ENCODE peak calls at places on chromosomes 3 and 15, in eight cellular contexts. One of them, this sample, is unnamed.

GRCh38 chr3:21795152-21795837 is 44.3 kb upstream of the ZNF385D start:
- DNase-seq in NCI-H1436: peak
- DNase-seq in RWPE1: no peak
- DNase-seq in ovary: no peak
- DNase-seq in NCI-H1092: no peak
- DNase-seq in B cell: no peak
- DNase-seq in immature natural killer cell: no peak
- DNase-seq in stimulated activated CD4-positive, alpha-beta T cell treated with anti-CD3 and anti-CD28 coated beads, Interleukin-1b, Interleukin-23, amount 100 ng/mL, for 1 hour: no peak
- DNase-seq in this sample: no peak

GRCh38 chr3:47985376-47985775 is 30.8 kb downstream of the MAP4 start:
- DNase-seq in stimulated activated CD4-positive, alpha-beta T cell treated with anti-CD3 and anti-CD28 coated beads, Interleukin-1b, Interleukin-23, amount 100 ng/mL, for 1 hour: no peak
- DNase-seq in NCI-H1092: no peak
- DNase-seq in ovary: no peak
- DNase-seq in immature natural killer cell: no peak
- DNase-seq in B cell: no peak
- DNase-seq in NCI-H1436: no peak
- DNase-seq in RWPE1: no peak
- DNase-seq in this sample: no peak

GRCh38 chr15:81155375-81156218 is 21.5 kb downstream of the CFAP161 start:
- DNase-seq in ovary: peak
- DNase-seq in stimulated activated CD4-positive, alpha-beta T cell treated with anti-CD3 and anti-CD28 coated beads, Interleukin-1b, Interleukin-23, amount 100 ng/mL, for 1 hour: no peak
- DNase-seq in B cell: no peak
- DNase-seq in immature natural killer cell: peak
- DNase-seq in NCI-H1436: no peak
- DNase-seq in RWPE1: peak
- DNase-seq in NCI-H1092: no peak
- DNase-seq in this sample: no peak

GRCh38 chr3:136842294-136842693 is 19.7 kb upstream of the NCK1 start:
- DNase-seq in NCI-H1436: no peak
- DNase-seq in stimulated activated CD4-positive, alpha-beta T cell treated with anti-CD3 and anti-CD28 coated beads, Interleukin-1b, Interleukin-23, amount 100 ng/mL, for 1 hour: no peak
- DNase-seq in B cell: no peak
- DNase-seq in ovary: no peak
- DNase-seq in NCI-H1092: no peak
- DNase-seq in immature natural killer cell: no peak
- DNase-seq in RWPE1: no peak
- DNase-seq in this sample: no peak

GRCh38 chr15:70669966-70670658 is 93.2 kb downstream of the UACA start:
- DNase-seq in stimulated activated CD4-positive, alpha-beta T cell treated with anti-CD3 and anti-CD28 coated beads, Interleukin-1b, Interleukin-23, amount 100 ng/mL, for 1 hour: no peak
- DNase-seq in NCI-H1092: no peak
- DNase-seq in RWPE1: no peak
- DNase-seq in immature natural killer cell: no peak
- DNase-seq in B cell: no peak
- DNase-seq in ovary: no peak
- DNase-seq in NCI-H1436: no peak
- DNase-seq in this sample: no peak

GRCh38 chr15:74032046-74032445 is 37.5 kb downstream of the PML start:
- DNase-seq in immature natural killer cell: no peak
- DNase-seq in ovary: no peak
- DNase-seq in stimulated activated CD4-positive, alpha-beta T cell treated with anti-CD3 and anti-CD28 coated beads, Interleukin-1b, Interleukin-23, amount 100 ng/mL, for 1 hour: no peak
- DNase-seq in NCI-H1436: no peak
- DNase-seq in B cell: no peak
- DNase-seq in RWPE1: no peak
- DNase-seq in NCI-H1092: no peak
- DNase-seq in this sample: no peak

GRCh38 chr15:70518201-70519003 is 245.0 kb downstream of the UACA start:
- DNase-seq in B cell: peak
- DNase-seq in stimulated activated CD4-positive, alpha-beta T cell treated with anti-CD3 and anti-CD28 coated beads, Interleukin-1b, Interleukin-23, amount 100 ng/mL, for 1 hour: no peak
- DNase-seq in immature natural killer cell: no peak
- DNase-seq in NCI-H1436: no peak
- DNase-seq in NCI-H1092: no peak
- DNase-seq in RWPE1: no peak
- DNase-seq in ovary: no peak
- DNase-seq in this sample: no peak

GRCh38 chr3:37474936-37475335 is 300.6 kb upstream of the LRRFIP2 start:
- DNase-seq in RWPE1: no peak
- DNase-seq in NCI-H1092: no peak
- DNase-seq in NCI-H1436: no peak
- DNase-seq in ovary: peak
- DNase-seq in stimulated activated CD4-positive, alpha-beta T cell treated with anti-CD3 and anti-CD28 coated beads, Interleukin-1b, Interleukin-23, amount 100 ng/mL, for 1 hour: no peak
- DNase-seq in immature natural killer cell: no peak
- DNase-seq in B cell: no peak
- DNase-seq in this sample: no peak

GRCh38 chr15:88178631-88179030 is 77.9 kb downstream of the NTRK3 start:
- DNase-seq in NCI-H1092: no peak
- DNase-seq in RWPE1: no peak
- DNase-seq in ovary: no peak
- DNase-seq in NCI-H1436: no peak
- DNase-seq in stimulated activated CD4-positive, alpha-beta T cell treated with anti-CD3 and anti-CD28 coated beads, Interleukin-1b, Interleukin-23, amount 100 ng/mL, for 1 hour: no peak
- DNase-seq in B cell: peak
- DNase-seq in immature natural killer cell: no peak
- DNase-seq in this sample: no peak

GRCh38 chr3:167996514-167996913 is 99.2 kb downstream of the GOLIM4 start:
- DNase-seq in NCI-H1092: no peak
- DNase-seq in immature natural killer cell: no peak
- DNase-seq in stimulated activated CD4-positive, alpha-beta T cell treated with anti-CD3 and anti-CD28 coated beads, Interleukin-1b, Interleukin-23, amount 100 ng/mL, for 1 hour: no peak
- DNase-seq in B cell: no peak
- DNase-seq in NCI-H1436: no peak
- DNase-seq in ovary: no peak
- DNase-seq in RWPE1: no peak
- DNase-seq in this sample: no peak

GRCh38 chr3:171183042-171183441 is 156.5 kb upstream of the SLC2A2 start:
- DNase-seq in ovary: no peak
- DNase-seq in immature natural killer cell: no peak
- DNase-seq in RWPE1: no peak
- DNase-seq in B cell: no peak
- DNase-seq in stimulated activated CD4-positive, alpha-beta T cell treated with anti-CD3 and anti-CD28 coated beads, Interleukin-1b, Interleukin-23, amount 100 ng/mL, for 1 hour: no peak
- DNase-seq in NCI-H1436: no peak
- DNase-seq in NCI-H1092: no peak
- DNase-seq in this sample: no peak

GRCh38 chr15:88709960-88710715 is 71.3 kb downstream of the ISG20 start:
- DNase-seq in stimulated activated CD4-positive, alpha-beta T cell treated with anti-CD3 and anti-CD28 coated beads, Interleukin-1b, Interleukin-23, amount 100 ng/mL, for 1 hour: no peak
- DNase-seq in NCI-H1436: no peak
- DNase-seq in NCI-H1092: no peak
- DNase-seq in immature natural killer cell: no peak
- DNase-seq in B cell: no peak
- DNase-seq in RWPE1: no peak
- DNase-seq in ovary: no peak
- DNase-seq in this sample: no peak

GRCh38 chr15:47184003-47184404 is 533.3 kb upstream of the SEMA6D start:
- DNase-seq in B cell: no peak
- DNase-seq in immature natural killer cell: no peak
- DNase-seq in ovary: no peak
- DNase-seq in stimulated activated CD4-positive, alpha-beta T cell treated with anti-CD3 and anti-CD28 coated beads, Interleukin-1b, Interleukin-23, amount 100 ng/mL, for 1 hour: no peak
- DNase-seq in NCI-H1436: peak
- DNase-seq in RWPE1: no peak
- DNase-seq in NCI-H1092: peak
- DNase-seq in this sample: no peak

GRCh38 chr3:48372862-48373435 is 930 bp downstream of the FBXW12 start:
- DNase-seq in stimulated activated CD4-positive, alpha-beta T cell treated with anti-CD3 and anti-CD28 coated beads, Interleukin-1b, Interleukin-23, amount 100 ng/mL, for 1 hour: no peak
- DNase-seq in RWPE1: no peak
- DNase-seq in NCI-H1436: no peak
- DNase-seq in ovary: no peak
- DNase-seq in NCI-H1092: no peak
- DNase-seq in B cell: no peak
- DNase-seq in immature natural killer cell: no peak
- DNase-seq in this sample: no peak

GRCh38 chr15:20356444-20357138 is 185.0 kb downstream of the GOLGA6L6 start:
- DNase-seq in immature natural killer cell: peak
- DNase-seq in NCI-H1436: no peak
- DNase-seq in NCI-H1092: no peak
- DNase-seq in ovary: peak
- DNase-seq in stimulated activated CD4-positive, alpha-beta T cell treated with anti-CD3 and anti-CD28 coated beads, Interleukin-1b, Interleukin-23, amount 100 ng/mL, for 1 hour: no peak
- DNase-seq in RWPE1: peak
- DNase-seq in B cell: peak
- DNase-seq in this sample: no peak

GRCh38 chr15:85607141-85607806 is 187.5 kb downstream of the KLHL25 start:
- DNase-seq in B cell: no peak
- DNase-seq in NCI-H1092: no peak
- DNase-seq in ovary: no peak
- DNase-seq in NCI-H1436: no peak
- DNase-seq in RWPE1: no peak
- DNase-seq in stimulated activated CD4-positive, alpha-beta T cell treated with anti-CD3 and anti-CD28 coated beads, Interleukin-1b, Interleukin-23, amount 100 ng/mL, for 1 hour: no peak
- DNase-seq in immature natural killer cell: no peak
- DNase-seq in this sample: no peak

GRCh38 chr15:74798388-74799254 is 14.0 kb upstream of the LMAN1L start:
- DNase-seq in NCI-H1436: no peak
- DNase-seq in B cell: no peak
- DNase-seq in ovary: no peak
- DNase-seq in stimulated activated CD4-positive, alpha-beta T cell treated with anti-CD3 and anti-CD28 coated beads, Interleukin-1b, Interleukin-23, amount 100 ng/mL, for 1 hour: no peak
- DNase-seq in NCI-H1092: no peak
- DNase-seq in immature natural killer cell: no peak
- DNase-seq in RWPE1: no peak
- DNase-seq in this sample: no peak

GRCh38 chr15:80695911-80696651 is 971 bp downstream of the ABHD17C start:
- DNase-seq in stimulated activated CD4-positive, alpha-beta T cell treated with anti-CD3 and anti-CD28 coated beads, Interleukin-1b, Interleukin-23, amount 100 ng/mL, for 1 hour: no peak
- DNase-seq in RWPE1: peak
- DNase-seq in immature natural killer cell: peak
- DNase-seq in NCI-H1092: no peak
- DNase-seq in NCI-H1436: no peak
- DNase-seq in B cell: no peak
- DNase-seq in ovary: peak
- DNase-seq in this sample: no peak

GRCh38 chr15:31361764-31362120 is 35.1 kb downstream of the KLF13 start:
- DNase-seq in RWPE1: no peak
- DNase-seq in immature natural killer cell: no peak
- DNase-seq in ovary: no peak
- DNase-seq in NCI-H1436: no peak
- DNase-seq in B cell: no peak
- DNase-seq in stimulated activated CD4-positive, alpha-beta T cell treated with anti-CD3 and anti-CD28 coated beads, Interleukin-1b, Interleukin-23, amount 100 ng/mL, for 1 hour: no peak
- DNase-seq in NCI-H1092: no peak
- DNase-seq in this sample: no peak

GRCh38 chr15:84773716-84774115 is 25.3 kb downstream of the ZNF592 start:
- DNase-seq in RWPE1: no peak
- DNase-seq in NCI-H1092: no peak
- DNase-seq in immature natural killer cell: no peak
- DNase-seq in ovary: no peak
- DNase-seq in B cell: no peak
- DNase-seq in NCI-H1436: no peak
- DNase-seq in stimulated activated CD4-positive, alpha-beta T cell treated with anti-CD3 and anti-CD28 coated beads, Interleukin-1b, Interleukin-23, amount 100 ng/mL, for 1 hour: no peak
- DNase-seq in this sample: no peak

GRCh38 chr3:129577925-129578742 is 28.3 kb downstream of the PLXND1 start:
- DNase-seq in NCI-H1092: no peak
- DNase-seq in ovary: no peak
- DNase-seq in RWPE1: no peak
- DNase-seq in immature natural killer cell: peak
- DNase-seq in NCI-H1436: no peak
- DNase-seq in stimulated activated CD4-positive, alpha-beta T cell treated with anti-CD3 and anti-CD28 coated beads, Interleukin-1b, Interleukin-23, amount 100 ng/mL, for 1 hour: no peak
- DNase-seq in B cell: peak
- DNase-seq in this sample: no peak

GRCh38 chr15:51494411-51495314 is 127.9 kb downstream of the DMXL2 start:
- DNase-seq in stimulated activated CD4-positive, alpha-beta T cell treated with anti-CD3 and anti-CD28 coated beads, Interleukin-1b, Interleukin-23, amount 100 ng/mL, for 1 hour: no peak
- DNase-seq in NCI-H1436: no peak
- DNase-seq in B cell: no peak
- DNase-seq in NCI-H1092: no peak
- DNase-seq in immature natural killer cell: no peak
- DNase-seq in ovary: no peak
- DNase-seq in RWPE1: no peak
- DNase-seq in this sample: no peak

GRCh38 chr15:28098360-28098765 is 752 bp downstream of the OCA2 start:
- DNase-seq in ovary: no peak
- DNase-seq in immature natural killer cell: peak
- DNase-seq in NCI-H1436: no peak
- DNase-seq in NCI-H1092: no peak
- DNase-seq in stimulated activated CD4-positive, alpha-beta T cell treated with anti-CD3 and anti-CD28 coated beads, Interleukin-1b, Interleukin-23, amount 100 ng/mL, for 1 hour: no peak
- DNase-seq in RWPE1: no peak
- DNase-seq in B cell: no peak
- DNase-seq in this sample: no peak

GRCh38 chr15:73572296-73572695 is 60.9 kb downstream of the NPTN start:
- DNase-seq in NCI-H1092: no peak
- DNase-seq in ovary: no peak
- DNase-seq in B cell: no peak
- DNase-seq in immature natural killer cell: no peak
- DNase-seq in stimulated activated CD4-positive, alpha-beta T cell treated with anti-CD3 and anti-CD28 coated beads, Interleukin-1b, Interleukin-23, amount 100 ng/mL, for 1 hour: no peak
- DNase-seq in RWPE1: no peak
- DNase-seq in NCI-H1436: no peak
- DNase-seq in this sample: no peak

GRCh38 chr3:188583476-188584161 is 429.7 kb downstream of the LPP start:
- DNase-seq in immature natural killer cell: no peak
- DNase-seq in NCI-H1436: no peak
- DNase-seq in B cell: no peak
- DNase-seq in RWPE1: no peak
- DNase-seq in NCI-H1092: no peak
- DNase-seq in stimulated activated CD4-positive, alpha-beta T cell treated with anti-CD3 and anti-CD28 coated beads, Interleukin-1b, Interleukin-23, amount 100 ng/mL, for 1 hour: no peak
- DNase-seq in ovary: no peak
- DNase-seq in this sample: no peak

GRCh38 chr3:113233497-113233896 is 22.1 kb downstream of the BOC start:
- DNase-seq in RWPE1: no peak
- DNase-seq in stimulated activated CD4-positive, alpha-beta T cell treated with anti-CD3 and anti-CD28 coated beads, Interleukin-1b, Interleukin-23, amount 100 ng/mL, for 1 hour: no peak
- DNase-seq in immature natural killer cell: no peak
- DNase-seq in NCI-H1092: no peak
- DNase-seq in ovary: no peak
- DNase-seq in B cell: no peak
- DNase-seq in NCI-H1436: no peak
- DNase-seq in this sample: no peak

GRCh38 chr15:90823455-90823974 is 44.9 kb upstream of the FURIN start:
- DNase-seq in B cell: no peak
- DNase-seq in RWPE1: no peak
- DNase-seq in NCI-H1092: no peak
- DNase-seq in stimulated activated CD4-positive, alpha-beta T cell treated with anti-CD3 and anti-CD28 coated beads, Interleukin-1b, Interleukin-23, amount 100 ng/mL, for 1 hour: no peak
- DNase-seq in immature natural killer cell: no peak
- DNase-seq in ovary: no peak
- DNase-seq in NCI-H1436: no peak
- DNase-seq in this sample: no peak

GRCh38 chr3:195079636-195080035 is 191.3 kb downstream of the XXYLT1 start:
- DNase-seq in RWPE1: no peak
- DNase-seq in stimulated activated CD4-positive, alpha-beta T cell treated with anti-CD3 and anti-CD28 coated beads, Interleukin-1b, Interleukin-23, amount 100 ng/mL, for 1 hour: no peak
- DNase-seq in ovary: no peak
- DNase-seq in NCI-H1436: no peak
- DNase-seq in immature natural killer cell: no peak
- DNase-seq in B cell: no peak
- DNase-seq in NCI-H1092: no peak
- DNase-seq in this sample: no peak

GRCh38 chr15:93249599-93249998 is 160.6 kb upstream of the RGMA start:
- DNase-seq in NCI-H1092: no peak
- DNase-seq in B cell: no peak
- DNase-seq in NCI-H1436: no peak
- DNase-seq in RWPE1: no peak
- DNase-seq in stimulated activated CD4-positive, alpha-beta T cell treated with anti-CD3 and anti-CD28 coated beads, Interleukin-1b, Interleukin-23, amount 100 ng/mL, for 1 hour: no peak
- DNase-seq in immature natural killer cell: no peak
- DNase-seq in ovary: no peak
- DNase-seq in this sample: no peak

GRCh38 chr15:53869044-53869805 is 109.0 kb upstream of the UNC13C start:
- DNase-seq in NCI-H1436: no peak
- DNase-seq in stimulated activated CD4-positive, alpha-beta T cell treated with anti-CD3 and anti-CD28 coated beads, Interleukin-1b, Interleukin-23, amount 100 ng/mL, for 1 hour: no peak
- DNase-seq in B cell: no peak
- DNase-seq in immature natural killer cell: no peak
- DNase-seq in NCI-H1092: no peak
- DNase-seq in ovary: no peak
- DNase-seq in RWPE1: peak
- DNase-seq in this sample: no peak

GRCh38 chr3:42014443-42014945 is 52.6 kb upstream of the ULK4 start:
- DNase-seq in NCI-H1436: no peak
- DNase-seq in B cell: peak
- DNase-seq in stimulated activated CD4-positive, alpha-beta T cell treated with anti-CD3 and anti-CD28 coated beads, Interleukin-1b, Interleukin-23, amount 100 ng/mL, for 1 hour: no peak
- DNase-seq in immature natural killer cell: peak
- DNase-seq in NCI-H1092: no peak
- DNase-seq in ovary: no peak
- DNase-seq in RWPE1: no peak
- DNase-seq in this sample: peak

GRCh38 chr3:83934208-83935150 is 1024.3 kb upstream of the CADM2 start:
- DNase-seq in ovary: no peak
- DNase-seq in immature natural killer cell: no peak
- DNase-seq in stimulated activated CD4-positive, alpha-beta T cell treated with anti-CD3 and anti-CD28 coated beads, Interleukin-1b, Interleukin-23, amount 100 ng/mL, for 1 hour: no peak
- DNase-seq in NCI-H1436: no peak
- DNase-seq in RWPE1: peak
- DNase-seq in B cell: no peak
- DNase-seq in NCI-H1092: no peak
- DNase-seq in this sample: no peak